ENCODE peak calls at places on chromosomes 11 and 22, in four cellular contexts. P, H, B and D are unnamed samples.

GRCh38 chr11:12673601-12673923 is 659 bp upstream of the TEAD1 start:
- DNase-seq in H (no peak), P (no peak), B (peak; percentile 56), D (no peak)

GRCh38 chr11:113681711-113682410 is 24.2 kb downstream of the TMPRSS5 start:
- DNase-seq in P (no peak), B (peak; percentile 76), H (no peak), D (no peak)

GRCh38 chr11:125441648-125442410 is 54.2 kb downstream of the FEZ1 start:
- DNase-seq in P (no peak), H (no peak), B (no peak), D (no peak)

GRCh38 chr11:9460322-9461067 is at the start of gene ZNF143:
- DNase-seq in B (peak; percentile 100), H (peak; percentile 100), P (peak; percentile 100), D (peak; percentile 100)

GRCh38 chr11:16166571-16166970 is 189.8 kb downstream of the SOX6 start:
- DNase-seq in B (no peak), P (no peak), H (no peak), D (no peak)

GRCh38 chr11:76288166-76288978 is 82.1 kb upstream of the WNT11 start:
- DNase-seq in P (peak; percentile 61), H (no peak), B (no peak), D (no peak)

GRCh38 chr11:21564813-21565212 is 628.1 kb upstream of the ANO5 start:
- DNase-seq in H (peak; percentile 0), B (peak; percentile 31), P (no peak), D (no peak)

GRCh38 chr11:32435152-32435480 is 223 bp downstream of the WT1 start:
- DNase-seq in H (no peak), P (no peak), B (no peak), D (peak; percentile 66)

GRCh38 chr11:74648894-74649293 is 56.5 kb downstream of the POLD3 start:
- DNase-seq in P (no peak), B (no peak), H (no peak), D (no peak)

GRCh38 chr22:47007496-47007895 is 245.0 kb downstream of the TBC1D22A start:
- DNase-seq in H (no peak), P (no peak), B (no peak), D (no peak)

GRCh38 chr11:18501629-18502028 is 25.1 kb downstream of the TSG101 start:
- DNase-seq in H (peak; percentile 22), B (no peak), P (no peak), D (no peak)

GRCh38 chr22:46731246-46732040 is 6.6 kb downstream of the CERK start:
- DNase-seq in P (no peak), B (peak; percentile 63), H (peak; percentile 19), D (peak; percentile 85)

GRCh38 chr22:50074056-50074455 is 11.2 kb downstream of the MLC1 start:
- DNase-seq in B (no peak), P (no peak), H (no peak), D (no peak)

GRCh38 chr11:91984033-91984568 is 240.5 kb upstream of the FAT3 start:
- DNase-seq in B (peak; percentile 42), P (no peak), H (no peak), D (no peak)

GRCh38 chr11:15988693-15989231 is 367.6 kb downstream of the SOX6 start:
- DNase-seq in P (no peak), B (peak; percentile 11), H (no peak), D (no peak)

GRCh38 chr22:37544955-37545702 is 15.2 kb upstream of the CDC42EP1 start:
- DNase-seq in B (peak; percentile 70), P (peak; percentile 80), H (peak; percentile 53), D (peak; percentile 68)

GRCh38 chr11:84909740-84910139 is 717.4 kb downstream of the DLG2 start:
- DNase-seq in H (no peak), P (no peak), B (no peak), D (no peak)